ENCODE peak calls at places on chromosomes 7 and 10, in four cellular contexts. C is ecto neural progenitor cell; O is activated naive CD4-positive, alpha-beta T cell; W is stimulated activated CD8-positive, alpha-beta memory T cell treated with anti-CD3 and anti-CD28 coated beads, Interleukin-15, amount 100 ng/mL, for 48 hours. Y is an unnamed sample.

GRCh38 chr7:141335164-141335563 is 216.0 kb upstream of the AGK start:
- DNase-seq in C (no peak), O (no peak), W (no peak), Y (no peak)

GRCh38 chr7:134121632-134122139 is 5.5 kb upstream of the LRGUK start:
- DNase-seq in C (no peak), O (no peak), W (no peak), Y (no peak)

GRCh38 chr7:47047384-47047783 is 534.5 kb downstream of the TNS3 start:
- DNase-seq in C (no peak), O (no peak), W (no peak), Y (no peak)

GRCh38 chr7:11557627-11558026 is 274.4 kb downstream of the THSD7A start:
- DNase-seq in C (peak; percentile 56), O (no peak), W (no peak), Y (no peak)

GRCh38 chr10:131739201-131739600 is 161.6 kb upstream of the PPP2R2D start:
- DNase-seq in C (no peak), O (no peak), W (no peak), Y (no peak)

GRCh38 chr10:122206471-122207065 is 64.5 kb upstream of the BTBD16 start:
- DNase-seq in C (no peak), O (no peak), W (no peak), Y (no peak)

GRCh38 chr10:75978213-75978612 is 546.8 kb downstream of the LRMDA start:
- DNase-seq in C (no peak), O (no peak), W (no peak), Y (no peak)

GRCh38 chr7:50807026-50807730 is 24.5 kb upstream of the GRB10 start:
- DNase-seq in C (no peak), O (no peak), W (no peak), Y (no peak)

GRCh38 chr10:79468841-79469585 is 23.6 kb upstream of the ZCCHC24 start:
- DNase-seq in C (no peak), O (no peak), W (no peak), Y (peak; percentile 29)

GRCh38 chr10:30812018-30812851 is 182.7 kb upstream of the LYZL2 start:
- DNase-seq in C (no peak), O (no peak), W (no peak), Y (peak; percentile 64)

GRCh38 chr10:58266003-58266825 is 1.5 kb downstream of the IPMK start:
- DNase-seq in C (no peak), O (no peak), W (no peak), Y (no peak)

GRCh38 chr7:115851291-115851690 is 179.3 kb downstream of the TFEC start:
- DNase-seq in C (no peak), O (no peak), W (no peak), Y (no peak)

GRCh38 chr10:68572151-68572550 is 12.0 kb downstream of the TET1 start:
- DNase-seq in C (no peak), O (no peak), W (no peak), Y (no peak)

GRCh38 chr10:23095966-23096813 is 811 bp downstream of the MSRB2 start:
- DNase-seq in C (no peak), O (no peak), W (no peak), Y (peak; percentile 85)

Y was measured in spleen.